ENCODE peak calls at places on chromosomes 3 and 15, in nine cellular contexts. One of them, this sample, is unnamed.

GRCh38 chr15:96037584-96037983 is 292.9 kb upstream of the NR2F2 start:
- DNase-seq in putamen: no peak
- DNase-seq in AML-193: peak
- DNase-seq in HEK293T: no peak
- DNase-seq in GM23248: no peak
- DNase-seq in HFF-Myc: no peak
- DNase-seq in NB4: peak
- DNase-seq in activated CD4-positive, alpha-beta T cell treated with anti-CD3 and anti-CD28 coated beads for 4 hours: no peak
- DNase-seq in activated T-helper 1 cell treated with anti-CD3 and anti-CD28 coated beads, Interleukin-2, amount 50 U/mL, for 16 hours: no peak
- DNase-seq in this sample: no peak

GRCh38 chr3:36813320-36813719 is 49.0 kb upstream of the DCLK3 start:
- DNase-seq in putamen: peak
- DNase-seq in AML-193: no peak
- DNase-seq in HEK293T: no peak
- DNase-seq in GM23248: no peak
- DNase-seq in HFF-Myc: no peak
- DNase-seq in NB4: no peak
- DNase-seq in activated CD4-positive, alpha-beta T cell treated with anti-CD3 and anti-CD28 coated beads for 4 hours: no peak
- DNase-seq in activated T-helper 1 cell treated with anti-CD3 and anti-CD28 coated beads, Interleukin-2, amount 50 U/mL, for 16 hours: no peak
- DNase-seq in this sample: no peak

GRCh38 chr15:61195116-61196002 is 33.7 kb downstream of the RORA start:
- DNase-seq in putamen: no peak
- DNase-seq in AML-193: peak
- DNase-seq in HEK293T: peak
- DNase-seq in GM23248: peak
- DNase-seq in HFF-Myc: peak
- DNase-seq in NB4: peak
- DNase-seq in activated CD4-positive, alpha-beta T cell treated with anti-CD3 and anti-CD28 coated beads for 4 hours: no peak
- DNase-seq in activated T-helper 1 cell treated with anti-CD3 and anti-CD28 coated beads, Interleukin-2, amount 50 U/mL, for 16 hours: no peak
- DNase-seq in this sample: no peak

GRCh38 chr15:58590236-58590635 is 158.4 kb downstream of the LIPC start:
- DNase-seq in putamen: no peak
- DNase-seq in AML-193: no peak
- DNase-seq in HEK293T: no peak
- DNase-seq in GM23248: no peak
- DNase-seq in HFF-Myc: no peak
- DNase-seq in NB4: no peak
- DNase-seq in activated CD4-positive, alpha-beta T cell treated with anti-CD3 and anti-CD28 coated beads for 4 hours: no peak
- DNase-seq in activated T-helper 1 cell treated with anti-CD3 and anti-CD28 coated beads, Interleukin-2, amount 50 U/mL, for 16 hours: no peak
- DNase-seq in this sample: no peak

GRCh38 chr3:111803123-111803593 is 55.9 kb upstream of the PHLDB2 start:
- DNase-seq in putamen: no peak
- DNase-seq in AML-193: no peak
- DNase-seq in HEK293T: no peak
- DNase-seq in GM23248: peak
- DNase-seq in HFF-Myc: peak
- DNase-seq in NB4: no peak
- DNase-seq in activated CD4-positive, alpha-beta T cell treated with anti-CD3 and anti-CD28 coated beads for 4 hours: no peak
- DNase-seq in activated T-helper 1 cell treated with anti-CD3 and anti-CD28 coated beads, Interleukin-2, amount 50 U/mL, for 16 hours: no peak
- DNase-seq in this sample: no peak

GRCh38 chr3:4980229-4981159 is 1.3 kb downstream of the BHLHE40 start:
- DNase-seq in putamen: peak
- DNase-seq in AML-193: peak
- DNase-seq in HEK293T: peak
- DNase-seq in GM23248: peak
- DNase-seq in HFF-Myc: peak
- DNase-seq in NB4: peak
- DNase-seq in activated CD4-positive, alpha-beta T cell treated with anti-CD3 and anti-CD28 coated beads for 4 hours: peak
- DNase-seq in activated T-helper 1 cell treated with anti-CD3 and anti-CD28 coated beads, Interleukin-2, amount 50 U/mL, for 16 hours: peak
- DNase-seq in this sample: no peak

GRCh38 chr15:83813697-83814096 is 159.8 kb downstream of the ADAMTSL3 start:
- DNase-seq in putamen: no peak
- DNase-seq in AML-193: no peak
- DNase-seq in HEK293T: no peak
- DNase-seq in GM23248: no peak
- DNase-seq in HFF-Myc: no peak
- DNase-seq in NB4: no peak
- DNase-seq in activated CD4-positive, alpha-beta T cell treated with anti-CD3 and anti-CD28 coated beads for 4 hours: no peak
- DNase-seq in activated T-helper 1 cell treated with anti-CD3 and anti-CD28 coated beads, Interleukin-2, amount 50 U/mL, for 16 hours: no peak
- DNase-seq in this sample: no peak

GRCh38 chr3:173938159-173938558 is 540.6 kb downstream of the NLGN1 start:
- DNase-seq in putamen: no peak
- DNase-seq in AML-193: no peak
- DNase-seq in HEK293T: no peak
- DNase-seq in GM23248: peak
- DNase-seq in HFF-Myc: peak
- DNase-seq in NB4: no peak
- DNase-seq in activated CD4-positive, alpha-beta T cell treated with anti-CD3 and anti-CD28 coated beads for 4 hours: no peak
- DNase-seq in activated T-helper 1 cell treated with anti-CD3 and anti-CD28 coated beads, Interleukin-2, amount 50 U/mL, for 16 hours: no peak
- DNase-seq in this sample: no peak

GRCh38 chr3:158918008-158918407 is 116.2 kb downstream of the MFSD1 start:
- DNase-seq in putamen: peak
- DNase-seq in AML-193: peak
- DNase-seq in HEK293T: peak
- DNase-seq in GM23248: peak
- DNase-seq in HFF-Myc: peak
- DNase-seq in NB4: peak
- DNase-seq in activated CD4-positive, alpha-beta T cell treated with anti-CD3 and anti-CD28 coated beads for 4 hours: no peak
- DNase-seq in activated T-helper 1 cell treated with anti-CD3 and anti-CD28 coated beads, Interleukin-2, amount 50 U/mL, for 16 hours: no peak
- DNase-seq in this sample: peak

This sample was measured in NCI-H1417 treated with DMSO at 0.1 percent for 48 hours.